ENCODE peak calls at places on chromosomes 4 and X, in ten cellular contexts. One of them, this sample, is unnamed.

GRCh38 chr4:170003071-170004070 is 22.8 kb downstream of the MFAP3L start:
- DNase-seq in T-helper 1 cell: no peak
- DNase-seq in GM12878: no peak
- DNase-seq in esophagus squamous epithelium: no peak
- DNase-seq in HEK293T: no peak
- DNase-seq in C1 segment of cervical spinal cord: no peak
- DNase-seq in colonic mucosa: no peak
- DNase-seq in NT2/D1: no peak
- DNase-seq in choroid plexus epithelial cell: no peak
- DNase-seq in uterus: no peak
- DNase-seq in this sample: no peak

GRCh38 chrX:153494541-153495361 is at the start of gene BGN:
- DNase-seq in T-helper 1 cell: no peak
- DNase-seq in GM12878: no peak
- DNase-seq in esophagus squamous epithelium: no peak
- DNase-seq in HEK293T: peak
- DNase-seq in C1 segment of cervical spinal cord: peak
- DNase-seq in colonic mucosa: no peak
- DNase-seq in NT2/D1: no peak
- DNase-seq in choroid plexus epithelial cell: peak
- DNase-seq in uterus: peak
- DNase-seq in this sample: no peak

GRCh38 chrX:126456136-126456535 is 96.5 kb downstream of the DCAF12L1 start:
- DNase-seq in T-helper 1 cell: no peak
- DNase-seq in GM12878: no peak
- DNase-seq in esophagus squamous epithelium: no peak
- DNase-seq in HEK293T: no peak
- DNase-seq in C1 segment of cervical spinal cord: no peak
- DNase-seq in colonic mucosa: no peak
- DNase-seq in NT2/D1: no peak
- DNase-seq in choroid plexus epithelial cell: no peak
- DNase-seq in uterus: no peak
- DNase-seq in this sample: no peak

GRCh38 chr4:181562399-181562798 is 680.8 kb upstream of the TENM3 start:
- DNase-seq in T-helper 1 cell: no peak
- DNase-seq in GM12878: no peak
- DNase-seq in esophagus squamous epithelium: no peak
- DNase-seq in HEK293T: no peak
- DNase-seq in C1 segment of cervical spinal cord: no peak
- DNase-seq in colonic mucosa: no peak
- DNase-seq in NT2/D1: no peak
- DNase-seq in choroid plexus epithelial cell: no peak
- DNase-seq in uterus: no peak
- DNase-seq in this sample: no peak

GRCh38 chr4:80462537-80463207 is 127.1 kb downstream of the CFAP299 start:
- DNase-seq in T-helper 1 cell: no peak
- DNase-seq in GM12878: peak
- DNase-seq in esophagus squamous epithelium: no peak
- DNase-seq in HEK293T: no peak
- DNase-seq in C1 segment of cervical spinal cord: no peak
- DNase-seq in colonic mucosa: no peak
- DNase-seq in NT2/D1: no peak
- DNase-seq in choroid plexus epithelial cell: no peak
- DNase-seq in uterus: no peak
- DNase-seq in this sample: no peak

GRCh38 chrX:22109442-22109841 is 77.3 kb downstream of the PHEX start:
- DNase-seq in T-helper 1 cell: no peak
- DNase-seq in GM12878: no peak
- DNase-seq in esophagus squamous epithelium: no peak
- DNase-seq in HEK293T: no peak
- DNase-seq in C1 segment of cervical spinal cord: no peak
- DNase-seq in colonic mucosa: no peak
- DNase-seq in NT2/D1: peak
- DNase-seq in choroid plexus epithelial cell: peak
- DNase-seq in uterus: no peak
- DNase-seq in this sample: no peak

GRCh38 chr4:54067163-54067562 is 2.8 kb upstream of the CHIC2 start:
- DNase-seq in T-helper 1 cell: no peak
- DNase-seq in GM12878: no peak
- DNase-seq in esophagus squamous epithelium: no peak
- DNase-seq in HEK293T: no peak
- DNase-seq in C1 segment of cervical spinal cord: no peak
- DNase-seq in colonic mucosa: peak
- DNase-seq in NT2/D1: no peak
- DNase-seq in choroid plexus epithelial cell: peak
- DNase-seq in uterus: peak
- DNase-seq in this sample: no peak

GRCh38 chr4:4859010-4859798 is at the start of gene MSX1:
- DNase-seq in T-helper 1 cell: no peak
- DNase-seq in GM12878: no peak
- DNase-seq in esophagus squamous epithelium: no peak
- DNase-seq in HEK293T: peak
- DNase-seq in C1 segment of cervical spinal cord: peak
- DNase-seq in colonic mucosa: peak
- DNase-seq in NT2/D1: peak
- DNase-seq in choroid plexus epithelial cell: peak
- DNase-seq in uterus: peak
- DNase-seq in this sample: peak

GRCh38 chrX:47623540-47624027 is 3.9 kb upstream of the SYN1 start:
- DNase-seq in T-helper 1 cell: no peak
- DNase-seq in GM12878: no peak
- DNase-seq in esophagus squamous epithelium: no peak
- DNase-seq in HEK293T: peak
- DNase-seq in C1 segment of cervical spinal cord: no peak
- DNase-seq in colonic mucosa: peak
- DNase-seq in NT2/D1: peak
- DNase-seq in choroid plexus epithelial cell: peak
- DNase-seq in uterus: no peak
- DNase-seq in this sample: peak

GRCh38 chrX:154040307-154040756 is 20.6 kb upstream of the IRAK1 start:
- DNase-seq in T-helper 1 cell: no peak
- DNase-seq in GM12878: no peak
- DNase-seq in esophagus squamous epithelium: no peak
- DNase-seq in HEK293T: no peak
- DNase-seq in C1 segment of cervical spinal cord: no peak
- DNase-seq in colonic mucosa: no peak
- DNase-seq in NT2/D1: no peak
- DNase-seq in choroid plexus epithelial cell: peak
- DNase-seq in uterus: no peak
- DNase-seq in this sample: no peak

GRCh38 chr4:82562553-82562854 is 716 bp upstream of the TMEM150C start:
- DNase-seq in T-helper 1 cell: no peak
- DNase-seq in GM12878: no peak
- DNase-seq in esophagus squamous epithelium: no peak
- DNase-seq in HEK293T: no peak
- DNase-seq in C1 segment of cervical spinal cord: no peak
- DNase-seq in colonic mucosa: no peak
- DNase-seq in NT2/D1: no peak
- DNase-seq in choroid plexus epithelial cell: no peak
- DNase-seq in uterus: no peak
- DNase-seq in this sample: no peak

GRCh38 chr4:184807261-184807660 is 18.5 kb downstream of the ACSL1 start:
- DNase-seq in T-helper 1 cell: no peak
- DNase-seq in GM12878: no peak
- DNase-seq in esophagus squamous epithelium: no peak
- DNase-seq in HEK293T: no peak
- DNase-seq in C1 segment of cervical spinal cord: no peak
- DNase-seq in colonic mucosa: no peak
- DNase-seq in NT2/D1: no peak
- DNase-seq in choroid plexus epithelial cell: no peak
- DNase-seq in uterus: no peak
- DNase-seq in this sample: no peak

GRCh38 chr4:113159901-113160545 is 110.6 kb downstream of the ANK2 start:
- DNase-seq in T-helper 1 cell: no peak
- DNase-seq in GM12878: no peak
- DNase-seq in esophagus squamous epithelium: no peak
- DNase-seq in HEK293T: no peak
- DNase-seq in C1 segment of cervical spinal cord: no peak
- DNase-seq in colonic mucosa: no peak
- DNase-seq in NT2/D1: no peak
- DNase-seq in choroid plexus epithelial cell: no peak
- DNase-seq in uterus: no peak
- DNase-seq in this sample: no peak

GRCh38 chr4:1406416-1406945 is at the start of gene NKX1-1:
- DNase-seq in T-helper 1 cell: no peak
- DNase-seq in GM12878: no peak
- DNase-seq in esophagus squamous epithelium: no peak
- DNase-seq in HEK293T: no peak
- DNase-seq in C1 segment of cervical spinal cord: no peak
- DNase-seq in colonic mucosa: no peak
- DNase-seq in NT2/D1: no peak
- DNase-seq in choroid plexus epithelial cell: no peak
- DNase-seq in uterus: no peak
- DNase-seq in this sample: no peak

GRCh38 chrX:68732906-68733493 is 85.5 kb downstream of the STARD8 start:
- DNase-seq in T-helper 1 cell: peak
- DNase-seq in GM12878: no peak
- DNase-seq in esophagus squamous epithelium: no peak
- DNase-seq in HEK293T: peak
- DNase-seq in C1 segment of cervical spinal cord: no peak
- DNase-seq in colonic mucosa: peak
- DNase-seq in NT2/D1: peak
- DNase-seq in choroid plexus epithelial cell: peak
- DNase-seq in uterus: no peak
- DNase-seq in this sample: no peak

GRCh38 chr4:21795091-21795490 is 153.5 kb downstream of the KCNIP4 start:
- DNase-seq in T-helper 1 cell: no peak
- DNase-seq in GM12878: no peak
- DNase-seq in esophagus squamous epithelium: no peak
- DNase-seq in HEK293T: no peak
- DNase-seq in C1 segment of cervical spinal cord: no peak
- DNase-seq in colonic mucosa: no peak
- DNase-seq in NT2/D1: no peak
- DNase-seq in choroid plexus epithelial cell: peak
- DNase-seq in uterus: no peak
- DNase-seq in this sample: no peak

GRCh38 chrX:13076176-13076956 is 31.9 kb upstream of the FAM9C start:
- DNase-seq in T-helper 1 cell: no peak
- DNase-seq in GM12878: no peak
- DNase-seq in esophagus squamous epithelium: no peak
- DNase-seq in HEK293T: no peak
- DNase-seq in C1 segment of cervical spinal cord: no peak
- DNase-seq in colonic mucosa: no peak
- DNase-seq in NT2/D1: no peak
- DNase-seq in choroid plexus epithelial cell: peak
- DNase-seq in uterus: no peak
- DNase-seq in this sample: no peak

GRCh38 chrX:49876750-49877149 is 2.5 kb upstream of the USP27X start:
- DNase-seq in T-helper 1 cell: no peak
- DNase-seq in GM12878: no peak
- DNase-seq in esophagus squamous epithelium: no peak
- DNase-seq in HEK293T: peak
- DNase-seq in C1 segment of cervical spinal cord: no peak
- DNase-seq in colonic mucosa: peak
- DNase-seq in NT2/D1: no peak
- DNase-seq in choroid plexus epithelial cell: peak
- DNase-seq in uterus: no peak
- DNase-seq in this sample: no peak

GRCh38 chrX:124804962-124805361 is 458.6 kb downstream of the SH2D1A start:
- DNase-seq in T-helper 1 cell: no peak
- DNase-seq in GM12878: no peak
- DNase-seq in esophagus squamous epithelium: no peak
- DNase-seq in HEK293T: no peak
- DNase-seq in C1 segment of cervical spinal cord: no peak
- DNase-seq in colonic mucosa: no peak
- DNase-seq in NT2/D1: no peak
- DNase-seq in choroid plexus epithelial cell: no peak
- DNase-seq in uterus: no peak
- DNase-seq in this sample: no peak

GRCh38 chr4:10239982-10240654 is 123.5 kb upstream of the WDR1 start:
- DNase-seq in T-helper 1 cell: no peak
- DNase-seq in GM12878: no peak
- DNase-seq in esophagus squamous epithelium: no peak
- DNase-seq in HEK293T: no peak
- DNase-seq in C1 segment of cervical spinal cord: no peak
- DNase-seq in colonic mucosa: peak
- DNase-seq in NT2/D1: no peak
- DNase-seq in choroid plexus epithelial cell: no peak
- DNase-seq in uterus: no peak
- DNase-seq in this sample: no peak

GRCh38 chr4:8940792-8941491 is 69.3 kb upstream of the HMX1 start:
- DNase-seq in T-helper 1 cell: no peak
- DNase-seq in GM12878: no peak
- DNase-seq in esophagus squamous epithelium: no peak
- DNase-seq in HEK293T: peak
- DNase-seq in C1 segment of cervical spinal cord: no peak
- DNase-seq in colonic mucosa: peak
- DNase-seq in NT2/D1: peak
- DNase-seq in choroid plexus epithelial cell: no peak
- DNase-seq in uterus: no peak
- DNase-seq in this sample: no peak

GRCh38 chrX:42748067-42748850 is 29.7 kb downstream of the PPP1R2C start:
- DNase-seq in T-helper 1 cell: no peak
- DNase-seq in GM12878: no peak
- DNase-seq in esophagus squamous epithelium: no peak
- DNase-seq in HEK293T: no peak
- DNase-seq in C1 segment of cervical spinal cord: no peak
- DNase-seq in colonic mucosa: no peak
- DNase-seq in NT2/D1: no peak
- DNase-seq in choroid plexus epithelial cell: peak
- DNase-seq in uterus: no peak
- DNase-seq in this sample: no peak

GRCh38 chr4:124641715-124642380 is 70.7 kb downstream of the ANKRD50 start:
- DNase-seq in T-helper 1 cell: no peak
- DNase-seq in GM12878: no peak
- DNase-seq in esophagus squamous epithelium: no peak
- DNase-seq in HEK293T: no peak
- DNase-seq in C1 segment of cervical spinal cord: no peak
- DNase-seq in colonic mucosa: no peak
- DNase-seq in NT2/D1: no peak
- DNase-seq in choroid plexus epithelial cell: peak
- DNase-seq in uterus: no peak
- DNase-seq in this sample: no peak